ENCODE peak calls at places on chromosome 21, in four cellular contexts. D is psoas muscle, Y is fibroblast of lung, F is spleen. S is an unnamed sample. For H3K4me1, the result is how much of the 10 kb centered on the place peaks cover.

GRCh38 chr21:26164311-26164710 is 6.3 kb downstream of the APP start:
- DNase-seq in D (no peak), Y (no peak), F (no peak), S (no peak)

GRCh38 chr21:32474179-32475059 is 61.9 kb downstream of the EVA1C start:
- DNase-seq in D (no peak), Y (no peak), F (peak), S (no peak)

GRCh38 chr21:33133912-33134311 is 64.0 kb downstream of the OLIG1 start:
- DNase-seq in D (no peak), Y (no peak), F (no peak), S (no peak)

GRCh38 chr21:34817821-34818662 is 149.2 kb downstream of the CLIC6 start:
- DNase-seq in D (no peak), Y (no peak), F (no peak), S (no peak)

GRCh38 chr21:28427356-28428022 is 565.2 kb downstream of the LTN1 start:
- DNase-seq in D (no peak), Y (peak), F (no peak), S (no peak)

GRCh38 chr21:14916676-14917141 is 148.1 kb downstream of the NRIP1 start:
- DNase-seq in D (no peak), Y (peak), F (no peak), S (peak)

GRCh38 chr21:35738342-35738961 is 321.9 kb downstream of the SETD4 start:
- DNase-seq in D (no peak), Y (no peak), F (no peak), S (no peak)

GRCh38 chr21:14838400-14838799 is 226.4 kb downstream of the NRIP1 start:
- DNase-seq in D (no peak), Y (peak), F (no peak), S (no peak)

GRCh38 chr21:24045775-24046215 is 1561.5 kb downstream of the MRPL39 start:
- DNase-seq in D (peak), Y (peak), F (peak), S (peak)

GRCh38 chr21:37087188-37087587 is 14.1 kb downstream of the TTC3 start:
- DNase-seq in D (no peak), Y (peak), F (no peak), S (peak)

GRCh38 chr21:25421327-25422028 is 185.8 kb downstream of the MRPL39 start:
- DNase-seq in D (no peak), Y (peak), F (no peak), S (no peak)

GRCh38 chr21:36245649-36246048 is 74.3 kb upstream of the MORC3 start:
- DNase-seq in D (no peak), Y (no peak), F (no peak), S (no peak)

GRCh38 chr21:25171438-25171837 is 435.8 kb downstream of the MRPL39 start:
- DNase-seq in D (no peak), Y (peak), F (no peak), S (no peak)

GRCh38 chr21:32597205-32597604 is 11.9 kb upstream of the TCP10L start:
- DNase-seq in D (no peak), Y (peak), F (no peak), S (no peak)

GRCh38 chr21:39681845-39682244 is 63.1 kb upstream of the IGSF5 start:
- DNase-seq in D (no peak), Y (peak), F (no peak), S (no peak)

GRCh38 chr21:32994305-32994704 is 31.4 kb upstream of the OLIG2 start:
- DNase-seq in D (no peak), Y (peak), F (no peak), S (peak)

GRCh38 chr21:20875741-20876140 is 122.5 kb upstream of the NCAM2 start:
- DNase-seq in D (no peak), Y (no peak), F (no peak), S (no peak)

GRCh38 chr21:36429672-36430546 is 44.7 kb downstream of the CHAF1B start:
- DNase-seq in D (peak), Y (peak), F (peak), S (peak)

GRCh38 chr21:26490771-26491170 is 82.3 kb downstream of the CYYR1 start:
- DNase-seq in D (no peak), Y (no peak), F (no peak), S (no peak)

GRCh38 chr21:34889287-34889536 is 159.9 kb downstream of the RUNX1 start:
- DNase-seq in D (peak), Y (peak), F (peak), S (peak)

GRCh38 chr21:32645261-32646182 is 33.3 kb upstream of the CFAP298 start:
- DNase-seq in D (no peak), Y (no peak), F (no peak), S (no peak)

GRCh38 chr21:31845151-31845550 is 27.7 kb upstream of the HUNK start:
- DNase-seq in D (no peak), Y (no peak), F (no peak), S (no peak)

GRCh38 chr21:43902441-43902840 is 37.4 kb downstream of the AGPAT3 start:
- DNase-seq in D (no peak), Y (peak), F (no peak), S (no peak)

GRCh38 chr21:28538987-28539622 is 453.6 kb downstream of the LTN1 start:
- DNase-seq in D (no peak), Y (peak), F (no peak), S (no peak)

GRCh38 chr21:24110846-24111245 is 1496.4 kb downstream of the MRPL39 start:
- DNase-seq in D (no peak), Y (no peak), F (no peak), S (no peak)

GRCh38 chr21:33261635-33262034 is 4.5 kb upstream of the IL10RB start:
- DNase-seq in D (no peak), Y (peak), F (no peak), S (no peak)

GRCh38 chr21:39976805-39977204 is 109.6 kb downstream of the PCP4 start:
- DNase-seq in D (no peak), Y (no peak), F (no peak), S (no peak)

DNA sequence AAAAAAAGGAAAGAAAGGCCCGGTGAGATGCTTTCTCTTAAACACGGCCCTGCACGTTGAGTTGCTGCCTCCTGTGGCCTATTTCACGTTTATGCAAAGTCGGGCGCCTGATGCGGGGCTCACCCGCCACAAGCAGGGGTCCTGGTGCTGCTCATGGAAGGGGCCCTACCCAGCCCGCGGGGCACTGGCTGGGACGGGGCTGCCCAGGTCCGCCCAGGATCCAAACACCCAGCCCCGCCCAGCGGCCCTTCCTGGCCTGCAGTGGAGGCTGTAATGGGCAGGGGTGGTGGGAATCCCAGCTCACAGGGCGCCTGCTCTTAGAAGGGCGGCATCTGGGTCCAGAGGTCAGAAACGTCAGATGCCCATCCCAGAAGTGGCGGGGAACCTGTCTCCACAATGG is 1.6 kb downstream of the COL6A2 start:
- DNase-seq in D (peak), Y (peak), F (peak), S (no peak)
- H3K4me1 ChIP-seq in D (under half), Y (under half), F (under half), S (under half)

GRCh38 chr21:42841156-42841915 is 38.0 kb downstream of the WDR4 start:
- DNase-seq in D (no peak), Y (no peak), F (peak), S (no peak)
- H3K4me3 ChIP-seq in D (no peak), Y (no peak), F (no peak), S (no peak)

DNA sequence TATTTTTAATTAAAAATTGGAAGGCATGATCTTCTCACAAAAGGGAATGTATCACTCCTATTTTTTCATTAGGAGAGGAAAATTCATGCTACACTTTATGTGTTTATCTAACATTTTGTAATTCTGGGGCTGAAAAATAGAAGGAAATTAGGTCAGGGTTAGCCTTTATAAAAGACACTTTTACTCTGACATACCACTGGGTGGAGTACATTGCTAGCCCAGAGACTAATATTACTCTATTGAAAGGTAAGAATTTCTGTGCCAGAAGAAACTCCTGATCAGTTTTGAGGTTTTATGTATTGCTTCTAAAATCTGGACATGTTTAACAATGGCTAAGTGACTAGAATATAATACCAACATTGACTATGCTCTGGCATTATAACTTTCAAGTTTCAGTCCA is 724.6 kb downstream of the USP25 start:
- DNase-seq in D (no peak), Y (peak), F (no peak), S (no peak)
- TF ChIP-seq CTCF in D (peak), Y (peak), F (no peak), S (no peak)

GRCh38 chr21:45415943-45416611 is 11.1 kb downstream of the COL18A1 start:
- DNase-seq in D (peak), Y (no peak), F (peak), S (no peak)
- H3K4me1 ChIP-seq in D (under half), Y (under half), F (under half), S (under half)

GRCh38 chr21:38562182-38562581 is 63.9 kb upstream of the ERG start:
- DNase-seq in D (no peak), Y (no peak), F (no peak), S (no peak)

GRCh38 chr21:38569733-38570132 is 71.5 kb upstream of the ERG start:
- DNase-seq in D (no peak), Y (no peak), F (no peak), S (no peak)

DNA sequence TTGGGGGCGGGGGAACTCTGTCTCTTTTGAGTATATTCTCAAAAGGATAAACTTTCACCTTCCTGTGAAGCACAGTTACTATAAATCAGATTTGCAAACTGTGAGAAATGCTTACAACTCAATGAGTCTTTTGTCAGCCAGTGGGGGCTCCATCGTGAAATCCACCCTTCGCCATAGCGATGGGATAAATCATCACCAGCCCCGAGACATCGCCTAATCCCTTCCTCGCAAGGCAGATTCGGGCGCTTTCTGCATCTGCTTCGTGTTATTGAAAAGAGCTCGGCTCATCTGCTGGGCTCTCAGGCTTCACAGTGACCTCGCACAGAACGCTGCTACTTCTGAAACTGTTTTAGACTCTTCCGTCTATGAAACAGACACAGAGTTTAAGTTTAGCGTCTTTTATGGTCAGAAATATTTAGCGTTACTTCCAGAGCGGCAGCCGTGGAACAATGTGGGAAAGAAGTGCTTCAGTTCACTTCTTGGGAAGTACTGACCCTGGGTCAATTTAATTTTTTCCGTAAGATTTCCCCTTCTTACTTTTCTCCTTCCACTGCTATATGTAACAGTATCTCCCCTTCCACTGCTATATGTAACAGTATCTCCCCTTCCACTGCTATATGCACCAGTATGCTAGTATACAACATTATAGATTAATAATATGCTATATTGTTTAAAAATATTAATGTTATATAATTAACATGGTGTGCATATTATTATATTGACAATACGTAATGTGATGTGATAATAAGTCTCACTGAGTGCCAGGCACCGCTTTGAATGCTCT is 69.5 kb upstream of the ERG start:
- DNase-seq in D (no peak), Y (peak), F (no peak), S (no peak)
- H3K4me3 ChIP-seq in D (no peak), Y (peak), F (no peak), S (no peak)

GRCh38 chr21:41745971-41746743 is 20.7 kb downstream of the RIPK4 start:
- DNase-seq in D (no peak), Y (no peak), F (no peak), S (no peak)
- TF ChIP-seq CTCF in D (no peak), Y (no peak), F (no peak), S (no peak)

GRCh38 chr21:29726061-29726460 is 213.7 kb downstream of the GRIK1 start:
- DNase-seq in D (no peak), Y (no peak), F (no peak), S (no peak)
- H3K4me1 ChIP-seq in D (under half), Y (under half), F (under half), S (under half)

S was measured in Caco-2.